ENCODE peak calls at places on chromosomes 7 and 10, in ten cellular contexts. F, I, Z, X, R, W, Y, N, H and B are unnamed samples.

GRCh38 chr10:12308976-12309375 is 40.4 kb upstream of the CAMK1D start:
- DNase-seq in F (no peak), N (no peak), R (no peak), H (no peak), Z (no peak), I (no peak), X (no peak), Y (no peak), W (no peak), B (no peak)

GRCh38 chr7:149624006-149624405 is 126.4 kb upstream of the ZNF746 start:
- DNase-seq in N (no peak), Y (peak), I (no peak), R (peak), H (peak), Z (no peak), X (no peak), F (no peak), W (no peak), B (no peak)

GRCh38 chr10:134743-135600 is at the start of gene ZMYND11:
- DNase-seq in N (peak), Z (peak), H (peak), X (peak), Y (peak), F (peak), R (peak), W (peak), I (peak), B (no peak)

GRCh38 chr10:34434119-34434594 is 380.9 kb downstream of the PARD3 start:
- DNase-seq in Z (no peak), I (no peak), Y (no peak), F (no peak), W (peak), X (peak), H (no peak), N (no peak), R (no peak), B (no peak)

GRCh38 chr7:29102554-29103151 is 43.7 kb downstream of the CPVL start:
- DNase-seq in H (peak), F (peak), R (peak), I (no peak), X (peak), W (peak), Y (peak), Z (no peak), N (peak), B (peak)

GRCh38 chr7:130292682-130293257 is at the start of gene CPA4:
- DNase-seq in Y (no peak), I (no peak), W (peak), N (peak), Z (no peak), F (no peak), R (peak), H (no peak), X (peak), B (peak)

GRCh38 chr7:84331665-84332064 is 137.1 kb upstream of the SEMA3A start:
- DNase-seq in N (no peak), H (no peak), Y (no peak), R (no peak), Z (no peak), X (no peak), F (no peak), W (no peak), I (no peak), B (no peak)

GRCh38 chr10:27158421-27158820 is 3.3 kb downstream of the MASTL start:
- DNase-seq in R (no peak), W (no peak), Z (no peak), Y (no peak), H (no peak), I (no peak), N (no peak), X (no peak), F (no peak), B (peak)

GRCh38 chr10:13712799-13713581 is 126.2 kb downstream of the PRPF18 start:
- DNase-seq in I (peak), F (peak), R (peak), H (peak), Z (no peak), W (peak), Y (no peak), N (peak), X (peak), B (peak)

GRCh38 chr7:128904381-128905197 is 5.9 kb downstream of the KCP start:
- DNase-seq in R (peak), I (peak), Z (no peak), X (peak), F (no peak), Y (no peak), N (no peak), W (peak), H (peak), B (peak)

GRCh38 chr7:82442492-82443043 is 1.0 kb downstream of the CACNA2D1 start:
- DNase-seq in R (no peak), F (no peak), N (peak), Z (peak), W (no peak), I (no peak), Y (no peak), H (no peak), X (no peak), B (peak)

GRCh38 chr7:45215611-45216062 is 58.0 kb downstream of the RAMP3 start:
- DNase-seq in F (no peak), I (no peak), X (no peak), R (no peak), Y (no peak), Z (no peak), N (no peak), H (no peak), W (no peak), B (no peak)